ENCODE peak calls at places on chromosomes 11 and 22, in five cellular contexts. One of them, this sample, is unnamed.

GRCh38 chr11:108906826-108907225 is 242.0 kb downstream of the DDX10 start:
- DNase-seq in tibial artery: no peak
- DNase-seq in A549: no peak
- DNase-seq in WERI-Rb-1: no peak
- DNase-seq in fibroblast of lung: peak
- DNase-seq in this sample: no peak

GRCh38 chr11:93487032-93487483 is 56.1 kb downstream of the SMCO4 start:
- DNase-seq in tibial artery: no peak
- DNase-seq in WERI-Rb-1: no peak
- DNase-seq in fibroblast of lung: no peak
- DNase-seq in A549: no peak
- DNase-seq in this sample: no peak

GRCh38 chr11:114154271-114155047 is 94.9 kb downstream of the ZBTB16 start:
- DNase-seq in tibial artery: peak
- DNase-seq in WERI-Rb-1: no peak
- DNase-seq in fibroblast of lung: no peak
- DNase-seq in A549: no peak
- DNase-seq in this sample: no peak

GRCh38 chr11:133726576-133726975 is 118.7 kb downstream of the SPATA19 start:
- DNase-seq in A549: no peak
- DNase-seq in tibial artery: no peak
- DNase-seq in WERI-Rb-1: peak
- DNase-seq in fibroblast of lung: no peak
- DNase-seq in this sample: no peak

GRCh38 chr11:74238243-74238642 is 67.2 kb downstream of the PPME1 start:
- DNase-seq in A549: no peak
- DNase-seq in fibroblast of lung: no peak
- DNase-seq in tibial artery: no peak
- DNase-seq in WERI-Rb-1: no peak
- DNase-seq in this sample: no peak

GRCh38 chr11:114149689-114150407 is 90.3 kb downstream of the ZBTB16 start:
- DNase-seq in A549: no peak
- DNase-seq in tibial artery: no peak
- DNase-seq in fibroblast of lung: no peak
- DNase-seq in WERI-Rb-1: no peak
- DNase-seq in this sample: no peak

GRCh38 chr22:19182472-19183157 is 4.1 kb upstream of the SLC25A1 start:
- DNase-seq in WERI-Rb-1: no peak
- DNase-seq in fibroblast of lung: no peak
- DNase-seq in A549: no peak
- DNase-seq in tibial artery: no peak
- DNase-seq in this sample: no peak

GRCh38 chr11:10503777-10504176 is 37.2 kb downstream of the RNF141 start:
- DNase-seq in A549: no peak
- DNase-seq in tibial artery: no peak
- DNase-seq in WERI-Rb-1: no peak
- DNase-seq in fibroblast of lung: no peak
- DNase-seq in this sample: no peak

GRCh38 chr11:11621881-11622706 is at the start of gene GALNT18:
- DNase-seq in A549: peak
- DNase-seq in tibial artery: peak
- DNase-seq in WERI-Rb-1: peak
- DNase-seq in fibroblast of lung: peak
- DNase-seq in this sample: peak

GRCh38 chr11:73230931-73231330 is 12.8 kb downstream of the P2RY2 start:
- DNase-seq in WERI-Rb-1: peak
- DNase-seq in A549: no peak
- DNase-seq in tibial artery: no peak
- DNase-seq in fibroblast of lung: no peak
- DNase-seq in this sample: no peak

GRCh38 chr11:66068923-66069714 is 953 bp upstream of the PACS1 start:
- DNase-seq in tibial artery: peak
- DNase-seq in fibroblast of lung: peak
- DNase-seq in A549: peak
- DNase-seq in WERI-Rb-1: peak
- DNase-seq in this sample: peak

GRCh38 chr11:1917523-1918435 is 1.7 kb upstream of the TNNT3 start:
- DNase-seq in fibroblast of lung: no peak
- DNase-seq in WERI-Rb-1: no peak
- DNase-seq in A549: no peak
- DNase-seq in tibial artery: no peak
- DNase-seq in this sample: peak

GRCh38 chr11:35163707-35164496 is 24.9 kb downstream of the CD44 start:
- DNase-seq in tibial artery: no peak
- DNase-seq in A549: no peak
- DNase-seq in fibroblast of lung: no peak
- DNase-seq in WERI-Rb-1: peak
- DNase-seq in this sample: no peak
- TF ChIP-seq CTCF in tibial artery: peak
- TF ChIP-seq CTCF in A549: no peak
- TF ChIP-seq CTCF in fibroblast of lung: peak
- TF ChIP-seq CTCF in WERI-Rb-1: peak
- TF ChIP-seq CTCF in this sample: peak

GRCh38 chr11:118896921-118897591 is 13.4 kb downstream of the CXCR5 start:
- DNase-seq in fibroblast of lung: no peak
- DNase-seq in WERI-Rb-1: no peak
- DNase-seq in A549: no peak
- DNase-seq in tibial artery: no peak
- DNase-seq in this sample: no peak
- TF ChIP-seq CTCF in fibroblast of lung: no peak
- TF ChIP-seq CTCF in WERI-Rb-1: no peak
- TF ChIP-seq CTCF in A549: no peak
- TF ChIP-seq CTCF in tibial artery: no peak
- TF ChIP-seq CTCF in this sample: no peak

DNA sequence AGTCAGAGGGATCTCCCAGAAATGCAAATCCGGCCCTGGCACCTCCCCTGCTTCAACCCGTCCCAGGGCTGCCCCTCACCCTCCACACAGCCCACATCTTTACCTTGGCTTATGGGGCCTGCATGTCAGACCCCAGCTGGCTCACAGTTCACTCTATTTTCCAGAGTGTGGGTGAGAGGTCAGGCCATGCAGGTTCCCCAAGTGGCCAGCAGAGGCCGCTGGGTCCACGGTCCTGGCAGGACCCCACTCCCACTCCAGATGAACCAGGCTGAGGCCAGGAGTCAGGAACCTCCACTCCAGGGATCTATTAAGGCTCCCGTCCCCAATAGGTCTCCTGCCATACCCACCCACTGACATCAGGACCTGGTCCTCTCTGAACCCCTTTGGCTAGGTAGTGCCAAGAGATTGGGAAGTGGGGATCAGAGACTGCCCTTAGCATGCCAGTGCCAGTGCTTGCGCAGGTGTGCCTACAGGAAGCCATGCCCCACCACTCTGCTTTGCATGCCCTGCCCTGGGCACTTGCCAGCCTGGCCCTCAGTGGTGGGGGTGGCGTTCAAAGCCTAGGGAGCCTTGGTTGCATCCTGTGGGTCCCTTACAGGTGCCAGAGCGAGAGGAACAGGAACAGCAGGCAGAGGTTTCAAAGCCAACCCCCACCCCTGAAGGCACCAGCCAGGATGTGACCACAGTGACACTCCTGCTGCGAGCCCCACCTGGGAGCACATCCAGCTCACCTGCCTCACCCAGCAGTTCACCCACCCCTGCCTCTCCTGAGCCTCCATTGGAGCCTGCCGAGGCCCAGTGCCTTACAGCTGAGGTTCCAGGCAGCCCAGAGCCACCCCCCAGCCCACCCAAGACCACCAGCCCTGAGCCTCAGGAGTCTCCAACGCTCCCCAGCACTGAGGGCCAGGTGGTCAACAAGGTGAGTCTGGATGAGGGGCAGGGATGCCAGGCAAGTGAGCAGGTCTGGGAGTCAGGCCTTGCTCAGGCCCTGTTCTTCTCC is 8.3 kb downstream of the SMTN start:
- DNase-seq in A549: no peak
- DNase-seq in fibroblast of lung: no peak
- DNase-seq in WERI-Rb-1: peak
- DNase-seq in tibial artery: no peak
- DNase-seq in this sample: peak
- TF ChIP-seq CTCF in A549: peak
- TF ChIP-seq CTCF in fibroblast of lung: peak
- TF ChIP-seq CTCF in WERI-Rb-1: peak
- TF ChIP-seq CTCF in tibial artery: peak
- TF ChIP-seq CTCF in this sample: peak

GRCh38 chr22:44317886-44318637 is 5.3 kb upstream of the SHISAL1 start:
- DNase-seq in fibroblast of lung: no peak
- DNase-seq in A549: no peak
- DNase-seq in WERI-Rb-1: no peak
- DNase-seq in tibial artery: no peak
- DNase-seq in this sample: no peak
- TF ChIP-seq CTCF in fibroblast of lung: no peak
- TF ChIP-seq CTCF in A549: no peak
- TF ChIP-seq CTCF in WERI-Rb-1: no peak
- TF ChIP-seq CTCF in tibial artery: no peak
- TF ChIP-seq CTCF in this sample: no peak

This sample was measured in GM13976.